ENCODE peak calls at places on chromosomes 5 and 9, in ten cellular contexts. S, L, O, N, X, M, T, H, K and I are unnamed samples.

GRCh38 chr9:4499917-4500316 is 9.6 kb downstream of the SLC1A1 start:
- DNase-seq in S (no peak), L (no peak), M (no peak), X (peak), K (no peak), N (no peak), O (no peak), H (no peak), T (no peak), I (no peak)

GRCh38 chr9:91949946-91950664 is at the start of gene ROR2:
- DNase-seq in O (peak), X (peak), S (peak), L (no peak), M (no peak), H (no peak), T (no peak), N (peak), K (peak), I (peak)

GRCh38 chr9:120016231-120016630 is 563.7 kb downstream of the CDK5RAP2 start:
- DNase-seq in S (no peak), X (no peak), L (no peak), K (no peak), O (no peak), N (no peak), H (no peak), M (no peak), T (no peak), I (no peak)

GRCh38 chr5:33794550-33795300 is 97.1 kb downstream of the ADAMTS12 start:
- DNase-seq in T (no peak), H (no peak), M (no peak), N (peak), S (no peak), L (no peak), X (no peak), O (no peak), K (no peak), I (no peak)

GRCh38 chr5:127849891-127850290 is 146.7 kb downstream of the CCDC192 start:
- DNase-seq in L (no peak), X (no peak), T (no peak), S (no peak), N (no peak), M (no peak), O (no peak), H (no peak), K (no peak), I (no peak)

GRCh38 chr9:101758300-101758930 is 20.0 kb upstream of the GRIN3A start:
- DNase-seq in O (no peak), X (no peak), K (no peak), M (no peak), L (no peak), T (no peak), N (no peak), H (no peak), S (no peak), I (no peak)

GRCh38 chr5:95087819-95088317 is 197.0 kb downstream of the MCTP1 start:
- DNase-seq in N (peak), M (no peak), T (no peak), L (no peak), S (no peak), H (no peak), K (peak), O (no peak), X (no peak), I (no peak)

GRCh38 chr5:180333661-180334060 is 19.5 kb downstream of the GFPT2 start:
- DNase-seq in S (no peak), L (no peak), M (no peak), H (no peak), T (no peak), O (no peak), N (peak), K (no peak), X (no peak), I (no peak)

DNA sequence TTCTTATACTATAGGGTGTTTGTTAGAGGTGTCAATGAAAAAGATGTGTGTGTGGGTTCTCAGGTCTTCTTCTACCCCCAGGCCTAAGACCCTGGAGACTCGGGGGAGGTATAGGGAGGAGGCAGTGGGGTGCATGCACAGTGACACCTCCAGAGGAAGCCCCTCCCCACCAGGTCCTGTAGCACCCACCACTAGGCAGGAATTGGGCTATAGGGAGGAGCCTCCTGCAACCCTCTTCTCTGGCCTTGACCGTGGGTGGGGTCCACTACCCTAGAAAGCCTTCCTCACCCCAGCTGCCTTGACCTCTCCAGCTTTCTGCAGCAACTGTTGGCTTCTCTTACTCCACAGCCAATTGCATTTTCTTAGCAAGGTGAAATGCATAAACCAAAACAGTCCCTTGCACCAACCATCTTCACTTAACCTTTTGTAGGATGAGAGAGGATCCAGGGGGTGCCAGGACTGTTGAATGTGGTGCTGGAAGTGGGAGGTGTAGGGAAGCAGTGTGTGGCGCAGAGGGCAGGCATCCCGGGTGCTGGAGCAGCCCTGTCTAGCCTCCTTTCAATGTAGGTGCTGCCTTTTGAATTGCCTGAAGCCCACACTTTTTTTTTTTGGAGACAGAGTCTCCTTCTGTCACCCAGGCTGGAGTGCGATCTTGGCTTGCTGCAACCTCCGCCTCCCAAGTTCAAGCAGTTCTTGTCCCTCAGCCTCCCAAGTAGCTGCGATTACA is 128.5 kb downstream of the RGS3 start:
- DNase-seq in X (no peak), M (no peak), T (no peak), H (no peak), N (no peak), O (no peak), K (no peak), L (no peak), S (peak), I (no peak)
- TF ChIP-seq CTCF in X (no peak), M (no peak), T (no peak), H (no peak), N (no peak), O (no peak), K (no peak), L (no peak), S (no peak), I (no peak)

DNA sequence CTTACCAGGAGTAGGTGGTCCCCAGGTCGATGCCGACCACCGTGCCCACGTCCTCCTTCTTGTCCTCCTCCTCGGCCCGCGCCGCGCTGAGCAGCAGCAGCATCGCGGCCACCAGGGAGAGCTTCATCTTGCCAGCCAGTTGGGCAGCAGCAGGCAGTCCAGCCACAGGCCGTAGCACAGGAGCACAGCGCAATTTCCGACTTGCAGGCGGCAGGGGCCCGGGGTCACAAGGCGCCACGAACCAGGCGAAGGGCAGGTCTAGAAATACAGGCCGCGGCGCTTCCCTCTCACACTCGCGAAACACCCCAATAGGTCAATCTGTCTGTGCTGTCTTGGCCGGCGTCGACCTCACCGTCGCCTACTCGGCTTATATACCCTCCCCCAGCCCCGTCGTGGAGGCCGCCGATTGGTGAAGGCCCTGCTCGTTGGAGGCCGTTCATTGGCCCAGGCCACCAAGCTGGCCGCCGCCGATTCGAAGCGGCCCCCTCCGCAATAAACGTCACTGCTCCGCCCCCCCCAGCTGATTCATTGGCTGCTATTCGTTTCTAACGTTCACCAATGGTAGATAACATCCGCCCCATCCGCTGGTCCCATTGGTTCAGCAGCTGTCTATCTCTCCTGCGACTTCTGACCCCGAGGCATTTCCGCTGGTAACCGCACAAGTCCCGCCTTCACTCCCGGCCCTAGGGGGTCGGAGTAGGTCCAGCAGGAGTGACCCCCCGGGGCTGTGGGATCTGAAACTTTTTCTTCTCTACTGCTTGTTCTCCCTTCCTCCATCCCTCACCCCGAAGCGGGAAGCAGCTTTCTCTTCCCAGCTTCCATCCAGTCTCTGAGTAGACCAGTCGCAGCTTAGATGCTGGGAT is at the start of gene HSPA5:
- DNase-seq in L (peak), T (peak), H (peak), K (peak), M (peak), N (peak), O (peak), X (peak), S (peak), I (peak)
- TF ChIP-seq CTCF in L (no peak), T (no peak), H (peak), K (peak), M (peak), N (peak), O (peak), X (peak), S (no peak), I (peak)

DNA sequence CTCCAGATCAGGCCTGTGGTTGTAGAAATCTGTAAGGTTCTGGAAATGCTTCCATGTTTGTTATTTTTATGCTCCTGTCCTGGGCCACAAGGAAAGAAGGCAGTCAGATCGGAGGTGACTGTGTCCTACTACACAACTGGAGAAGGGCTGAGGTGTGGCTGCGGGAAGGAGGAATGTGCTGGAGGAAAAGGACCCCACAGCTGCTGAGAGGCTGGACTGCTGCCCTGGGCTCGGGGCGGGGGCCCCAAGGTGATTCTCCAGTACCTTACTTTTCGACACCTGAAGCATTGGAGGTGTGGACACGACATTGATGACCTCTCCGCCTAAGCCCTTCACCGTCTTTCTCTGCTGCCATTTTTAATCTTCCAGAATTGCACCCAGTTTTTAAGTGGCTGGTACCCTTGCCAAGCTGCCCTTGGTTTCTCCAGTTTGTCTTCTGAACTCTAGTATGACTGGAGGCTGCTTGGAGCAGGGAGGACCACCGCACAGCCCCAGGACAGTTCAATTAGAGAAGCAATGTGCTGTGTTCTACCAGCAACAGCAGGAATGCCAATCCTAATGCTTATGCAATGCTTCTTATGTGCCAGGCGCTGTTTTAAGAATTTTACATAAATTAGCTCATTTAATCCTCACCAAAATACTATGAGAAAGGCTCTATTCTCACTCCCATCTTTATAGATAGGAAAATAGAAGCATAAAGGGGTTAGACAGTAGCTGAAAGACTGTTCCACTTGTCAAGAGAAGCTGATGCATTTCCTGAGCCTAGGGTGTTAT is 13.5 kb upstream of the ANKRD33B start:
- DNase-seq in M (no peak), S (no peak), H (no peak), T (no peak), K (no peak), O (no peak), L (no peak), N (peak), X (no peak), I (no peak)
- TF ChIP-seq CTCF in M (no peak), S (no peak), H (no peak), T (no peak), K (no peak), O (no peak), L (no peak), N (no peak), X (no peak), I (no peak)

GRCh38 chr9:79757906-79758669 is 186.3 kb downstream of the TLE4 start:
- DNase-seq in O (no peak), M (no peak), H (no peak), N (peak), T (no peak), S (no peak), K (no peak), X (no peak), L (no peak), I (no peak)
- TF ChIP-seq CTCF in O (peak), M (peak), H (peak), N (peak), T (peak), S (peak), K (peak), X (peak), L (peak), I (peak)